ENCODE peak calls at places on chromosomes 12 and 14, in nine cellular contexts. One of them, this sample, is unnamed.

GRCh38 chr12:120457133-120457532 is 10.9 kb downstream of the GATC start:
- DNase-seq in GM13976: no peak
- DNase-seq in psoas muscle: no peak
- DNase-seq in NCI-H1105: no peak
- DNase-seq in activated naive CD4-positive, alpha-beta T cell: no peak
- DNase-seq in gastrocnemius medialis: no peak
- DNase-seq in T-cell: no peak
- DNase-seq in ovary: no peak
- DNase-seq in M059J: no peak
- DNase-seq in this sample: peak

GRCh38 chr12:64256166-64256800 is 34.2 kb upstream of the KICS2 start:
- DNase-seq in activated naive CD4-positive, alpha-beta T cell: no peak
- DNase-seq in psoas muscle: no peak
- DNase-seq in gastrocnemius medialis: no peak
- DNase-seq in M059J: peak
- DNase-seq in ovary: no peak
- DNase-seq in GM13976: peak
- DNase-seq in NCI-H1105: peak
- DNase-seq in T-cell: no peak
- DNase-seq in this sample: peak

GRCh38 chr14:73477618-73478266 is 13.0 kb upstream of the RIOX1 start:
- DNase-seq in psoas muscle: no peak
- DNase-seq in gastrocnemius medialis: no peak
- DNase-seq in activated naive CD4-positive, alpha-beta T cell: no peak
- DNase-seq in T-cell: no peak
- DNase-seq in ovary: no peak
- DNase-seq in M059J: no peak
- DNase-seq in GM13976: peak
- DNase-seq in NCI-H1105: no peak
- DNase-seq in this sample: no peak

GRCh38 chr14:43105305-43105704 is 1401.8 kb downstream of the FSCB start:
- DNase-seq in M059J: no peak
- DNase-seq in gastrocnemius medialis: no peak
- DNase-seq in NCI-H1105: no peak
- DNase-seq in psoas muscle: no peak
- DNase-seq in T-cell: no peak
- DNase-seq in ovary: no peak
- DNase-seq in activated naive CD4-positive, alpha-beta T cell: no peak
- DNase-seq in GM13976: no peak
- DNase-seq in this sample: no peak

GRCh38 chr12:113271853-113272561 is 50.7 kb downstream of the TPCN1 start:
- DNase-seq in NCI-H1105: no peak
- DNase-seq in ovary: peak
- DNase-seq in GM13976: peak
- DNase-seq in psoas muscle: peak
- DNase-seq in T-cell: no peak
- DNase-seq in M059J: peak
- DNase-seq in gastrocnemius medialis: peak
- DNase-seq in activated naive CD4-positive, alpha-beta T cell: no peak
- DNase-seq in this sample: no peak

GRCh38 chr14:83395321-83395720 is 1861.7 kb upstream of the SEL1L start:
- DNase-seq in gastrocnemius medialis: no peak
- DNase-seq in GM13976: no peak
- DNase-seq in ovary: no peak
- DNase-seq in psoas muscle: no peak
- DNase-seq in NCI-H1105: no peak
- DNase-seq in M059J: no peak
- DNase-seq in activated naive CD4-positive, alpha-beta T cell: no peak
- DNase-seq in T-cell: no peak
- DNase-seq in this sample: no peak

GRCh38 chr12:96064266-96064665 is 28.9 kb upstream of the LTA4H start:
- DNase-seq in T-cell: no peak
- DNase-seq in ovary: no peak
- DNase-seq in M059J: no peak
- DNase-seq in NCI-H1105: no peak
- DNase-seq in gastrocnemius medialis: no peak
- DNase-seq in GM13976: no peak
- DNase-seq in psoas muscle: no peak
- DNase-seq in activated naive CD4-positive, alpha-beta T cell: no peak
- DNase-seq in this sample: no peak

GRCh38 chr12:24469089-24469488 is 479.8 kb downstream of the BCAT1 start:
- DNase-seq in NCI-H1105: no peak
- DNase-seq in psoas muscle: no peak
- DNase-seq in M059J: no peak
- DNase-seq in GM13976: no peak
- DNase-seq in ovary: no peak
- DNase-seq in gastrocnemius medialis: no peak
- DNase-seq in activated naive CD4-positive, alpha-beta T cell: no peak
- DNase-seq in T-cell: no peak
- DNase-seq in this sample: no peak

GRCh38 chr12:77354766-77355362 is 289.5 kb upstream of the E2F7 start:
- DNase-seq in gastrocnemius medialis: no peak
- DNase-seq in GM13976: no peak
- DNase-seq in M059J: peak
- DNase-seq in NCI-H1105: no peak
- DNase-seq in T-cell: no peak
- DNase-seq in activated naive CD4-positive, alpha-beta T cell: no peak
- DNase-seq in psoas muscle: no peak
- DNase-seq in ovary: no peak
- DNase-seq in this sample: no peak

GRCh38 chr14:64549805-64550538 is at the start of gene PPP1R36:
- DNase-seq in NCI-H1105: peak
- DNase-seq in T-cell: peak
- DNase-seq in M059J: peak
- DNase-seq in gastrocnemius medialis: no peak
- DNase-seq in activated naive CD4-positive, alpha-beta T cell: peak
- DNase-seq in ovary: no peak
- DNase-seq in psoas muscle: peak
- DNase-seq in GM13976: peak
- DNase-seq in this sample: peak

GRCh38 chr14:29197557-29197956 is 431.0 kb downstream of the FOXG1 start:
- DNase-seq in psoas muscle: no peak
- DNase-seq in gastrocnemius medialis: no peak
- DNase-seq in ovary: no peak
- DNase-seq in GM13976: no peak
- DNase-seq in NCI-H1105: no peak
- DNase-seq in M059J: no peak
- DNase-seq in activated naive CD4-positive, alpha-beta T cell: no peak
- DNase-seq in T-cell: no peak
- DNase-seq in this sample: no peak

GRCh38 chr14:70956511-70956910 is 49.3 kb downstream of the PCNX1 start:
- DNase-seq in activated naive CD4-positive, alpha-beta T cell: no peak
- DNase-seq in M059J: no peak
- DNase-seq in T-cell: no peak
- DNase-seq in psoas muscle: no peak
- DNase-seq in GM13976: no peak
- DNase-seq in ovary: no peak
- DNase-seq in NCI-H1105: no peak
- DNase-seq in gastrocnemius medialis: no peak
- DNase-seq in this sample: no peak

GRCh38 chr14:24331731-24332093 is 3.2 kb downstream of the ADCY4 start:
- DNase-seq in activated naive CD4-positive, alpha-beta T cell: no peak
- DNase-seq in NCI-H1105: no peak
- DNase-seq in T-cell: no peak
- DNase-seq in GM13976: no peak
- DNase-seq in gastrocnemius medialis: no peak
- DNase-seq in psoas muscle: no peak
- DNase-seq in ovary: no peak
- DNase-seq in M059J: no peak
- DNase-seq in this sample: no peak

GRCh38 chr12:101939856-101940265 is 62.5 kb downstream of the DRAM1 start:
- DNase-seq in M059J: peak
- DNase-seq in NCI-H1105: peak
- DNase-seq in gastrocnemius medialis: peak
- DNase-seq in ovary: peak
- DNase-seq in GM13976: peak
- DNase-seq in activated naive CD4-positive, alpha-beta T cell: peak
- DNase-seq in psoas muscle: no peak
- DNase-seq in T-cell: peak
- DNase-seq in this sample: peak